ENCODE peak calls at places on chromosomes 5 and 9, in nine cellular contexts. P is NCI-H1930, F is SK-N-SH, C is ELR, L is progenitor cell of endocrine pancreas, T is mesenchymal stem cell, I is NCI-H2107, N is mammary epithelial cell, Q is sigmoid colon. X is an unnamed sample.

GRCh38 chr9:76773051-76773450 is 8.8 kb downstream of the PCA3 start:
- DNase-seq in F (no peak), P (no peak), Q (no peak), N (no peak), T (no peak), L (no peak), C (no peak), I (no peak), X (no peak)

GRCh38 chr5:154543380-154543779 is 65.4 kb upstream of the HAND1 start:
- DNase-seq in N (peak), T (no peak), I (no peak), L (no peak), P (no peak), Q (no peak), C (no peak), F (no peak), X (no peak)

GRCh38 chr5:33649801-33650482 is 209.2 kb downstream of the TARS1 start:
- DNase-seq in F (no peak), P (no peak), C (peak), L (no peak), I (no peak), Q (no peak), T (peak), N (peak), X (no peak)

GRCh38 chr9:12698293-12698692 is 5.1 kb downstream of the TYRP1 start:
- DNase-seq in C (peak), I (no peak), P (no peak), L (no peak), F (no peak), Q (no peak), N (no peak), T (peak), X (no peak)

GRCh38 chr5:95731571-95732554 is 727 bp downstream of the RHOBTB3 start:
- DNase-seq in C (peak), F (peak), P (peak), T (peak), Q (peak), I (no peak), N (peak), L (peak), X (no peak)

GRCh38 chr9:114709636-114710035 is 27.6 kb upstream of the TEX48 start:
- DNase-seq in N (no peak), Q (no peak), C (no peak), I (no peak), L (no peak), T (no peak), P (no peak), F (no peak), X (no peak)

GRCh38 chr5:67165524-67166459 is 30.8 kb downstream of the CD180 start:
- DNase-seq in P (no peak), L (peak), N (peak), I (no peak), F (peak), Q (peak), T (peak), C (peak), X (no peak)

GRCh38 chr9:132586830-132587483 is 4.6 kb downstream of the BARHL1 start:
- DNase-seq in F (peak), T (no peak), Q (no peak), N (no peak), C (no peak), I (no peak), L (no peak), P (no peak), X (no peak)

GRCh38 chr9:97220894-97221477 is 86.5 kb upstream of the CCDC180 start:
- DNase-seq in F (peak), L (no peak), Q (no peak), P (no peak), I (no peak), T (peak), N (no peak), C (no peak), X (no peak)

GRCh38 chr5:174328626-174329299 is 283.3 kb downstream of the NSG2 start:
- DNase-seq in P (no peak), L (no peak), T (no peak), I (no peak), F (no peak), C (no peak), Q (no peak), N (peak), X (no peak)

GRCh38 chr9:133164209-133164590 is 486 bp upstream of the GBGT1 start:
- DNase-seq in I (no peak), C (no peak), F (no peak), L (no peak), N (no peak), T (no peak), Q (no peak), P (no peak), X (no peak)

GRCh38 chr9:130467371-130467770 is 22.6 kb downstream of the ASS1 start:
- DNase-seq in C (no peak), Q (no peak), T (no peak), F (no peak), L (no peak), I (no peak), N (no peak), P (no peak), X (peak)

GRCh38 chr9:120532475-120532874 is 47.5 kb downstream of the CDK5RAP2 start:
- DNase-seq in N (peak), T (no peak), C (peak), Q (no peak), F (no peak), P (no peak), L (no peak), I (no peak), X (no peak)

GRCh38 chr5:553874-554273 is 29.6 kb upstream of the SLC9A3 start:
- DNase-seq in I (no peak), N (peak), C (no peak), P (no peak), Q (no peak), L (peak), F (no peak), T (no peak), X (no peak)

GRCh38 chr5:174717826-174718455 is 6.4 kb upstream of the MSX2 start:
- DNase-seq in Q (peak), C (no peak), T (no peak), P (no peak), I (no peak), L (no peak), N (peak), F (no peak), X (no peak)

GRCh38 chr5:139660105-139660915 is 12.2 kb downstream of the CXXC5 start:
- DNase-seq in Q (peak), F (peak), I (no peak), N (peak), T (peak), L (no peak), P (no peak), C (peak), X (peak)

GRCh38 chr5:148063861-148064260 is at the start of gene SPINK5:
- DNase-seq in P (no peak), I (no peak), C (no peak), N (peak), F (no peak), Q (no peak), T (no peak), L (no peak), X (no peak)

GRCh38 chr5:132470596-132470995 is 20.0 kb downstream of the IRF1 start:
- DNase-seq in N (no peak), F (no peak), P (no peak), Q (peak), L (no peak), T (no peak), I (no peak), C (no peak), X (no peak)

GRCh38 chr5:43437062-43437660 is 25.0 kb upstream of the CCL28 start:
- DNase-seq in C (no peak), I (no peak), T (no peak), N (no peak), P (no peak), L (no peak), F (no peak), Q (no peak), X (no peak)

GRCh38 chr9:32500768-32501167 is 25.2 kb downstream of the RIGI start:
- DNase-seq in F (no peak), C (peak), N (peak), Q (no peak), I (no peak), T (peak), L (no peak), P (no peak), X (no peak)

GRCh38 chr9:132071847-132072507 is 7.7 kb downstream of the MED27 start:
- DNase-seq in P (no peak), N (no peak), I (no peak), L (no peak), F (no peak), T (no peak), Q (no peak), C (no peak), X (no peak)

GRCh38 chr9:108634164-108634563 is 221.6 kb downstream of the ACTL7B start:
- DNase-seq in P (no peak), N (peak), T (no peak), F (no peak), Q (no peak), C (peak), L (no peak), I (no peak), X (peak)

GRCh38 chr5:138449501-138450239 is 10.8 kb downstream of the REEP2 start:
- DNase-seq in Q (peak), P (peak), N (peak), C (peak), F (peak), T (peak), I (peak), L (peak), X (peak)